ENCODE peak calls at places on chromosomes 6 and 20, in seven cellular contexts. R is cardiac muscle cell, S is DND-41, C is Panc1, H is stomach, E is left ventricle myocardium inferior, F is mammary epithelial cell. U is an unnamed sample. For H3K4me1, the result is how much of the 10 kb centered on the place peaks cover.

GRCh38 chr6:15374119-15374518 is 128.2 kb downstream of the JARID2 start:
- DNase-seq in C (no peak), F (no peak), H (no peak), E (no peak), R (no peak), S (no peak), U (no peak)

GRCh38 chr6:129565331-129565730 is 144.6 kb downstream of the ARHGAP18 start:
- DNase-seq in E (no peak), S (no peak), C (no peak), F (no peak), H (no peak), R (no peak), U (no peak)

GRCh38 chr6:7025861-7026260 is 81.9 kb upstream of the RREB1 start:
- DNase-seq in E (no peak), S (no peak), F (no peak), H (no peak), R (no peak), C (no peak), U (no peak)

GRCh38 chr20:21182832-21183563 is 57.1 kb downstream of the KIZ start:
- DNase-seq in C (no peak), F (peak), E (no peak), H (no peak), S (no peak), R (peak), U (no peak)

GRCh38 chr6:169233832-169234231 is 19.8 kb downstream of the THBS2 start:
- DNase-seq in S (no peak), F (no peak), H (peak), E (no peak), R (no peak), C (no peak), U (no peak)

GRCh38 chr20:49344140-49344539 is 66.3 kb upstream of the ZNFX1 start:
- DNase-seq in E (no peak), S (no peak), C (no peak), H (no peak), R (no peak), F (no peak), U (no peak)

GRCh38 chr6:140040391-140040790 is 665.9 kb upstream of the CITED2 start:
- DNase-seq in R (no peak), S (no peak), E (no peak), H (no peak), C (no peak), F (peak), U (no peak)

GRCh38 chr6:78561015-78561414 is 306.3 kb upstream of the IRAK1BP1 start:
- DNase-seq in S (no peak), E (no peak), F (no peak), R (peak), H (no peak), C (no peak), U (no peak)

GRCh38 chr6:47629954-47630353 is 68.4 kb upstream of the ADGRF4 start:
- DNase-seq in C (no peak), E (no peak), H (no peak), F (no peak), S (no peak), R (no peak), U (no peak)

GRCh38 chr6:110564703-110565421 is 88.4 kb upstream of the SLC22A16 start:
- DNase-seq in C (no peak), S (no peak), E (no peak), H (no peak), F (no peak), R (no peak), U (no peak)

GRCh38 chr6:30845183-30845582 is 39.1 kb upstream of the DDR1 start:
- DNase-seq in H (no peak), F (no peak), R (no peak), E (no peak), C (no peak), S (peak), U (peak)

GRCh38 chr6:24126586-24127192 is 674 bp downstream of the NRSN1 start:
- DNase-seq in F (peak), H (no peak), S (peak), E (no peak), R (peak), C (no peak), U (peak)

GRCh38 chr6:45690846-45691245 is 313.1 kb upstream of the SUPT3H start:
- DNase-seq in H (no peak), E (no peak), R (no peak), F (peak), S (no peak), C (no peak), U (no peak)

GRCh38 chr20:8357703-8358102 is 225.6 kb downstream of the PLCB1 start:
- DNase-seq in S (no peak), H (no peak), E (no peak), R (no peak), C (no peak), F (no peak), U (no peak)

GRCh38 chr6:166952567-166953464 is 3.5 kb downstream of the RNASET2 start:
- DNase-seq in S (no peak), E (no peak), R (no peak), H (no peak), F (no peak), C (no peak), U (no peak)

GRCh38 chr6:18536693-18537092 is 149.5 kb downstream of the RNF144B start:
- DNase-seq in C (no peak), R (no peak), F (no peak), H (no peak), S (no peak), E (no peak), U (no peak)

GRCh38 chr6:149935246-149935645 is 6.6 kb upstream of the ULBP2 start:
- DNase-seq in E (no peak), C (no peak), S (no peak), F (peak), R (no peak), H (no peak), U (no peak)

GRCh38 chr6:113854531-113855499 is 2.3 kb upstream of the MARCKS start:
- DNase-seq in F (peak), H (peak), R (peak), E (peak), S (no peak), C (no peak), U (peak)

GRCh38 chr6:2149370-2150006 is 95.9 kb downstream of the GMDS start:
- DNase-seq in F (no peak), R (no peak), H (no peak), S (no peak), E (no peak), C (no peak), U (no peak)

GRCh38 chr6:87718662-87719433 is 16.8 kb upstream of the AKIRIN2 start:
- DNase-seq in E (no peak), R (peak), S (no peak), F (peak), H (no peak), C (no peak), U (no peak)

GRCh38 chr6:1624071-1624847 is 14.5 kb downstream of the FOXC1 start:
- DNase-seq in F (no peak), H (peak), C (no peak), E (no peak), R (no peak), S (no peak), U (no peak)

GRCh38 chr20:62122659-62123449 is 579 bp downstream of the LSM14B start:
- DNase-seq in S (peak), C (no peak), R (peak), E (no peak), H (peak), F (peak), U (peak)

GRCh38 chr20:57659131-57659788 is 39.0 kb upstream of the ZBP1 start:
- DNase-seq in E (peak), F (no peak), C (no peak), R (no peak), S (peak), H (peak), U (no peak)

GRCh38 chr6:65259080-65259479 is 447.9 kb downstream of the EYS start:
- DNase-seq in S (no peak), C (no peak), F (no peak), R (peak), H (no peak), E (no peak), U (no peak)

GRCh38 chr20:31948008-31948407 is 3.8 kb downstream of the PDRG1 start:
- DNase-seq in R (no peak), C (no peak), E (no peak), F (no peak), H (no peak), S (no peak), U (no peak)

GRCh38 chr6:112330071-112330876 is 16.9 kb upstream of the RFPL4B start:
- DNase-seq in E (no peak), R (peak), F (peak), H (no peak), C (no peak), S (no peak), U (no peak)

GRCh38 chr6:109349419-109349987 is 32.8 kb downstream of the CD164 start:
- DNase-seq in S (no peak), H (peak), R (peak), F (peak), C (no peak), E (no peak), U (no peak)

GRCh38 chr20:46119028-46119546 is 973 bp downstream of the CD40 start:
- DNase-seq in R (no peak), S (no peak), F (no peak), C (no peak), E (no peak), H (peak), U (no peak)

DNA sequence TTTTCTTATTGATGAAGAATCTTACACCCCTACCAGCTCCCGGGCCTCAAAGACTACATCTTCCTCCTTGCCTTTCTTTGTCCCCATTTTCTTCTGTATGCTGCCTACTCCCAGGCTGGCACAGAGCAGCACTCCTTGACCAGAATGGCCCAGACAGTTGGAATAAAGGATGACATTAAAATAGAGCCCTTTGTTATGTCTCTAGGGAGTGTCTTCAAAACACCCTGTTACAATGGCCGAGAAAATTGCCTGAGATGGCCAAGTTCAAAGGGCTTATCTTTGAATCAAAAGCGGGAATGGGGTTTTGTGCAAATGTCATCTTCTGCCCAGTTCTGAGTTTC is 79.0 kb upstream of the TBC1D7 start:
- DNase-seq in E (no peak), C (no peak), H (no peak), F (no peak), R (no peak), S (no peak), U (no peak)
- H3K4me1 ChIP-seq in E (half or more), C (under half), H (under half), F (under half), R (under half), S (under half), U (under half)

DNA sequence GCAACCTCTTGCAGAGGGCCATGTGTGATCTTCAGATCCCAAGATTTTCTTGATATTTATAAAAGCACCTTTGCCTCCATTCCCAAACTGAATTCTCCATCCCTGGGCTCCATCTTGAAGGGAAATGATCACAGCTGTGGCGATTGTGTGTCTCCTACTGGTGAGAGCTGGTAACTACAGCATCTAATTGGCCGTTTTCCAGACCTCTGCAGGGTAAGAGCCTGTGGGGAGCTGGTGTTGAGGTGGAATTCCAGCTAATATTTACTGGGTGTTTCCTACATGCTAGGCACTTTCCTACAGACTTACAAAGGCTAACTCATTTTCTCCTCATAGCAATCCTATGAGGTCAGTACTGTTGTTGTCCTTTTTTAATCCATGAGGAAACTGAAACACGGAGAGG is 59.2 kb upstream of the FNDC1 start:
- DNase-seq in C (peak), E (no peak), F (peak), H (peak), S (peak), R (peak), U (peak)
- TF ChIP-seq CTCF in C (peak), E (peak), F (peak), H (peak), S (peak), R (peak), U (peak)

DNA sequence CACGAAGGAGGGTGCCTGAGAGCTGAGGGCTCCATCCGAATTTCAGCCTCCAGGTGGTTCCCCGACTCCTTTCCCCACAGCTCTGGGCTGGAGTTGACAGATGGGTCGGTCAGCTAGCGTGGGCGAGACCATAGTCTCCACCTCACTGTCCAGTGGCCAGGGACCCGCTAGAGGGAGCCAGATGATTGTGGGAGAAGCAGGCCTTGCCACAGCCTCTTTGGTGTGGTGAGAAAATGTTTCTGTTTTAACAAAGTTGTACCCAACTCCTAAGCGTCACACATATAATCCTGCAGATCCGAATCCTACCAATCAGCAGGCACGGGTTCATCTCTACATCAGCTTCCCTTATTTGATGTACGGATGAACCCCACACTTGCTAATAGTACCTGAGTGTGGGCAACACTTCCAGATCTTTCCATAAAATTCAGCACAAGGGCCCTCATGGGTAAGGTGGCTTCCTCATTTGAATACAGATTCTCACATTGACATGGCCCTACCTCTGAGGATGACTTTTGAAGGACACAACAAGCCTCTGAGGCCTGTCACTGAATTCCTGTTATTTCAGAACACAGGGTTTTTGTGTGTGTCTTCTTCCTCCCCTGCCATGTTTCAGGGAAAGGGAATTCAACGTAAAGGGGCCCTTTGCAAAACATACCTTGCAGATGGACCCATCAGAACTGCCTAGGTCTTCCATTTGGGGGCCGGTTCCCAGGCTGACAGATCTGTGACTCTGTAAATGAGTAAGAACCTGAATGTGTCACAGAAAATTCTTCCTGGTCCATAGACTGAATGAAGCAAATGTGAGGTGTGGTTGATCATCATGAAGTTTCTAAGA is 103.2 kb upstream of the DUSP22 start:
- DNase-seq in R (peak), S (peak), C (peak), F (peak), H (peak), E (peak), U (peak)
- H3K4me1 ChIP-seq in R (under half), S (under half), C (under half), F (under half), H (under half), E (under half), U (under half)

GRCh38 chr20:653590-654426 is 808 bp upstream of the SRXN1 start:
- DNase-seq in F (no peak), H (no peak), C (no peak), S (no peak), E (no peak), R (no peak), U (no peak)
- TF ChIP-seq CTCF in F (no peak), H (no peak), C (peak), S (no peak), E (no peak), R (no peak), U (no peak)

U was measured in pancreas.